ENCODE peak calls at places on chromosomes 7 and 10, in seven cellular contexts. M, G, Z, J, I, C and B are unnamed samples.
A peak's percentile ranks its signal among the peaks of the same experiment; 100 is the strongest.

GRCh38 chr10:48745662-48746245 is 61.1 kb downstream of the WDFY4 start:
- DNase-seq in C (no peak), I (no peak), M (peak; percentile 17), J (no peak), G (no peak), Z (no peak), B (no peak)

GRCh38 chr10:60605476-60605875 is 172.8 kb upstream of the CDK1 start:
- DNase-seq in C (no peak), I (no peak), Z (no peak), G (no peak), M (no peak), J (no peak), B (no peak)

GRCh38 chr7:143372070-143372469 is 9.1 kb upstream of the ZYX start:
- DNase-seq in I (peak; percentile 72), M (no peak), G (no peak), C (no peak), Z (no peak), J (peak; percentile 37), B (peak; percentile 74)

GRCh38 chr7:2796358-2797352 is 47.5 kb downstream of the GNA12 start:
- DNase-seq in C (no peak), J (no peak), G (no peak), M (no peak), I (no peak), Z (no peak), B (no peak)

GRCh38 chr10:78774614-78774998 is 294.2 kb upstream of the ZMIZ1 start:
- DNase-seq in Z (no peak), J (no peak), G (no peak), M (no peak), C (no peak), I (no peak), B (no peak)

GRCh38 chr7:138916731-138917130 is 64.5 kb downstream of the KIAA1549 start:
- DNase-seq in M (no peak), I (no peak), C (no peak), Z (no peak), J (no peak), G (no peak), B (no peak)

GRCh38 chr7:37732880-37733279 is 49.3 kb downstream of the GPR141 start:
- DNase-seq in C (no peak), J (no peak), Z (no peak), G (no peak), I (no peak), M (no peak), B (no peak)

GRCh38 chr10:129161184-129161583 is 305.9 kb upstream of the MGMT start:
- DNase-seq in M (no peak), C (no peak), J (peak; percentile 30), G (no peak), Z (no peak), I (peak; percentile 5), B (no peak)

GRCh38 chr10:128095753-128096469 is 30.3 kb downstream of the MKI67 start:
- DNase-seq in Z (no peak), M (no peak), J (peak; percentile 21), G (no peak), C (no peak), I (peak; percentile 48), B (no peak)

GRCh38 chr7:18829101-18829486 is 288.3 kb downstream of the TWIST1 start:
- DNase-seq in C (no peak), I (no peak), G (no peak), J (no peak), Z (no peak), M (no peak), B (no peak)

GRCh38 chr10:132861884-132862461 is 76.0 kb upstream of the NKX6-2 start:
- DNase-seq in M (no peak), Z (no peak), I (no peak), G (no peak), J (no peak), C (no peak), B (no peak)

GRCh38 chr7:51229620-51230323 is 86.8 kb downstream of the COBL start:
- DNase-seq in G (no peak), I (no peak), C (no peak), J (no peak), Z (no peak), M (no peak), B (no peak)